ENCODE peak calls at places on chromosome 15, in nine cellular contexts. I, K, C, J, U, A, G, M and S are unnamed samples.

GRCh38 chr15:97030251-97030650 is 699.8 kb downstream of the NR2F2 start:
- DNase-seq in K (no peak), G (no peak), A (no peak), J (no peak), I (no peak), C (no peak), M (no peak), U (no peak), S (no peak)

GRCh38 chr15:39819449-39820016 is 36.9 kb upstream of the FSIP1 start:
- DNase-seq in M (no peak), U (no peak), C (no peak), G (no peak), I (no peak), J (no peak), K (no peak), A (no peak), S (no peak)

GRCh38 chr15:97623091-97623661 is 337.3 kb upstream of the ARRDC4 start:
- DNase-seq in G (no peak), J (no peak), M (no peak), C (no peak), I (no peak), U (no peak), A (no peak), K (no peak), S (no peak)

GRCh38 chr15:95405447-95405846 is 925.1 kb upstream of the NR2F2 start:
- DNase-seq in C (no peak), J (no peak), G (peak), I (no peak), A (no peak), M (no peak), K (no peak), U (no peak), S (no peak)

GRCh38 chr15:62287066-62287857 is 122.2 kb upstream of the C2CD4B start:
- DNase-seq in I (no peak), C (no peak), J (no peak), K (no peak), G (no peak), A (no peak), U (no peak), M (no peak), S (no peak)

GRCh38 chr15:60362318-60363023 is 35.3 kb downstream of the ANXA2 start:
- DNase-seq in C (peak), I (no peak), K (no peak), J (no peak), M (no peak), G (no peak), A (no peak), U (no peak), S (peak)

GRCh38 chr15:52241489-52241888 is 50.3 kb upstream of the GNB5 start:
- DNase-seq in U (no peak), G (no peak), I (no peak), K (no peak), J (no peak), C (no peak), A (no peak), M (no peak), S (no peak)

GRCh38 chr15:40487816-40488682 is 17.3 kb downstream of the CHST14 start:
- DNase-seq in A (no peak), G (no peak), M (no peak), U (no peak), K (no peak), I (no peak), J (no peak), C (no peak), S (no peak)

GRCh38 chr15:38672814-38673292 is 108.2 kb upstream of the RASGRP1 start:
- DNase-seq in A (peak), M (no peak), K (no peak), U (no peak), G (no peak), C (no peak), I (peak), J (no peak), S (no peak)

GRCh38 chr15:60006808-60007346 is 2.8 kb downstream of the FOXB1 start:
- DNase-seq in J (no peak), M (no peak), A (no peak), G (no peak), U (no peak), I (no peak), C (no peak), K (no peak), S (no peak)

GRCh38 chr15:69926011-69926410 is 171.7 kb downstream of the TLE3 start:
- DNase-seq in A (no peak), G (no peak), M (no peak), J (no peak), U (no peak), I (no peak), C (no peak), K (no peak), S (no peak)

GRCh38 chr15:62979252-62979651 is 63.3 kb upstream of the TPM1 start:
- DNase-seq in U (no peak), I (no peak), M (no peak), J (no peak), A (no peak), K (no peak), C (no peak), G (no peak), S (no peak)

GRCh38 chr15:29805043-29805707 is 17.1 kb downstream of the TJP1 start:
- DNase-seq in G (no peak), K (no peak), I (no peak), A (no peak), U (no peak), M (no peak), C (no peak), J (peak), S (no peak)

GRCh38 chr15:85120351-85121113 is 138.9 kb downstream of the PDE8A start:
- DNase-seq in M (no peak), U (no peak), A (no peak), G (no peak), J (no peak), K (no peak), C (no peak), I (no peak), S (no peak)

GRCh38 chr15:41559489-41560177 is 621 bp downstream of the TYRO3 start:
- DNase-seq in K (no peak), J (peak), U (no peak), C (no peak), M (no peak), A (peak), I (no peak), G (peak), S (peak)

GRCh38 chr15:92638709-92639365 is 16.7 kb downstream of the FAM174B start:
- DNase-seq in G (peak), U (peak), K (no peak), I (no peak), C (no peak), M (no peak), J (peak), A (peak), S (no peak)

GRCh38 chr15:60673918-60674558 is 195.1 kb upstream of the ICE2 start:
- DNase-seq in K (peak), U (no peak), J (peak), C (peak), M (peak), I (no peak), A (no peak), G (peak), S (peak)

GRCh38 chr15:31327674-31328424 is 1.2 kb downstream of the KLF13 start:
- DNase-seq in G (peak), C (peak), J (peak), U (no peak), A (peak), K (peak), M (peak), I (peak), S (peak)

GRCh38 chr15:68642491-68642845 is 63.7 kb downstream of the CORO2B start:
- DNase-seq in I (no peak), U (peak), K (no peak), G (peak), J (no peak), M (peak), C (no peak), A (peak), S (no peak)

GRCh38 chr15:43776718-43777292 is at the start of gene ELL3:
- DNase-seq in J (peak), U (peak), I (peak), M (peak), A (peak), C (peak), K (peak), G (peak), S (peak)

GRCh38 chr15:68962464-68962863 is 32.1 kb downstream of the SPESP1 start:
- DNase-seq in J (no peak), G (no peak), C (no peak), M (no peak), K (no peak), A (no peak), I (no peak), U (no peak), S (no peak)

GRCh38 chr15:83160741-83161140 is 46.9 kb downstream of the HDGFL3 start:
- DNase-seq in K (no peak), U (no peak), M (no peak), C (no peak), I (no peak), J (no peak), A (no peak), G (no peak), S (no peak)

GRCh38 chr15:72231066-72231846 is at the start of gene PKM:
- DNase-seq in C (peak), G (peak), K (peak), J (peak), I (peak), U (peak), M (peak), A (peak), S (peak)
- TF ChIP-seq POLR2A in C (peak), G (peak), K (peak), J (peak), I (peak), U (peak), M (peak), A (peak), S (peak)

GRCh38 chr15:90988249-90988648 is 6.1 kb downstream of the PRC1 start:
- DNase-seq in G (no peak), K (no peak), I (no peak), U (no peak), J (no peak), M (no peak), C (no peak), A (no peak), S (peak)

GRCh38 chr15:90989040-90989768 is 5.1 kb downstream of the PRC1 start:
- DNase-seq in U (no peak), M (no peak), K (no peak), A (no peak), C (no peak), I (no peak), G (no peak), J (no peak), S (no peak)

GRCh38 chr15:90990446-90990845 is 3.9 kb downstream of the PRC1 start:
- DNase-seq in G (no peak), C (no peak), A (no peak), K (no peak), M (no peak), J (no peak), U (no peak), I (no peak), S (no peak)

GRCh38 chr15:90986790-90987507 is 7.4 kb downstream of the PRC1 start:
- DNase-seq in J (no peak), C (no peak), A (no peak), G (no peak), I (no peak), U (no peak), M (no peak), K (no peak), S (peak)

DNA sequence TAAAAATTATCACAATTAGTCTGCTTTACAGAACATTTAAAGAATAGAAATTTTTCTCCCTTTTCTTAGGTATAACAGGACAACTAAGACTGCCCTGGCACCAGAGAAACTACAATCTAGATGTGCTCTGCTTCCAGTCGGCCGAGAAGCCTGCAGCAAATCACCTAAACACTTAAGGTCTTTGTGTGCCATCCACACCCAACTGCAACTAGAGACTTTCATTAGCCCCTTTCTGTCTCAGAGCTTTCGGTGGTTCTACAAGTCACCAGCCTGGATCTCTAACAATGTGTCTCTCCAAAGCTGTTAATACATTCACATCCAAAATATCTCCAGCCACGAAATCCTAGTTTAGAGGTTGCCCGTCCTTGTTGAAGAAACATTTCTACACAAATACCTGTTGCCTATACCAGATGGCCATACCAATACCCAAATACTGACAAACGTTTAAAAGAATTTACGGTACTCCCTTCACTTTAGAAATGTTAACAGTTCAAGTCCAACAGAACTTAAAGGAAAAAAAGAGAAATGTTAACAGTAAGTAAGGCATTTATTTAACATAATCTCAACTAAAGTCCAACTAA is 6.7 kb downstream of the PRC1 start:
- DNase-seq in M (no peak), C (no peak), I (no peak), K (no peak), U (no peak), J (no peak), G (no peak), A (no peak), S (no peak)
- TF ChIP-seq POLR2A in M (no peak), C (no peak), I (no peak), K (no peak), U (no peak), J (no peak), G (no peak), A (no peak), S (no peak)

GRCh38 chr15:72222433-72222832 is 8.6 kb downstream of the PKM start:
- DNase-seq in K (peak), C (peak), J (no peak), G (no peak), M (peak), U (peak), A (no peak), I (no peak), S (no peak)
- TF ChIP-seq POLR2A in K (no peak), C (no peak), J (no peak), G (no peak), M (no peak), U (no peak), A (no peak), I (no peak), S (no peak)

GRCh38 chr15:90998737-90999136 is 4.4 kb upstream of the PRC1 start:
- DNase-seq in A (no peak), M (no peak), I (no peak), K (no peak), C (no peak), G (no peak), U (no peak), J (no peak), S (no peak)
- TF ChIP-seq POLR2A in A (no peak), M (no peak), I (no peak), K (no peak), C (no peak), G (no peak), U (no peak), J (no peak), S (no peak)

GRCh38 chr15:89777821-89778380 is 1.8 kb downstream of the MESP2 start:
- DNase-seq in C (no peak), J (peak), A (peak), G (no peak), I (no peak), U (no peak), M (no peak), K (no peak), S (no peak)

GRCh38 chr15:89777073-89777820 is 1.1 kb downstream of the MESP2 start:
- DNase-seq in C (no peak), M (no peak), G (no peak), U (no peak), A (peak), I (no peak), K (no peak), J (no peak), S (no peak)

GRCh38 chr15:89774492-89774891 is 1.6 kb upstream of the MESP2 start:
- DNase-seq in C (no peak), J (no peak), A (peak), K (no peak), G (no peak), I (no peak), M (no peak), U (no peak), S (no peak)

GRCh38 chr15:89775815-89776214 is 317 bp upstream of the MESP2 start:
- DNase-seq in K (no peak), C (no peak), J (no peak), G (no peak), U (no peak), I (no peak), A (peak), M (no peak), S (no peak)

DNA sequence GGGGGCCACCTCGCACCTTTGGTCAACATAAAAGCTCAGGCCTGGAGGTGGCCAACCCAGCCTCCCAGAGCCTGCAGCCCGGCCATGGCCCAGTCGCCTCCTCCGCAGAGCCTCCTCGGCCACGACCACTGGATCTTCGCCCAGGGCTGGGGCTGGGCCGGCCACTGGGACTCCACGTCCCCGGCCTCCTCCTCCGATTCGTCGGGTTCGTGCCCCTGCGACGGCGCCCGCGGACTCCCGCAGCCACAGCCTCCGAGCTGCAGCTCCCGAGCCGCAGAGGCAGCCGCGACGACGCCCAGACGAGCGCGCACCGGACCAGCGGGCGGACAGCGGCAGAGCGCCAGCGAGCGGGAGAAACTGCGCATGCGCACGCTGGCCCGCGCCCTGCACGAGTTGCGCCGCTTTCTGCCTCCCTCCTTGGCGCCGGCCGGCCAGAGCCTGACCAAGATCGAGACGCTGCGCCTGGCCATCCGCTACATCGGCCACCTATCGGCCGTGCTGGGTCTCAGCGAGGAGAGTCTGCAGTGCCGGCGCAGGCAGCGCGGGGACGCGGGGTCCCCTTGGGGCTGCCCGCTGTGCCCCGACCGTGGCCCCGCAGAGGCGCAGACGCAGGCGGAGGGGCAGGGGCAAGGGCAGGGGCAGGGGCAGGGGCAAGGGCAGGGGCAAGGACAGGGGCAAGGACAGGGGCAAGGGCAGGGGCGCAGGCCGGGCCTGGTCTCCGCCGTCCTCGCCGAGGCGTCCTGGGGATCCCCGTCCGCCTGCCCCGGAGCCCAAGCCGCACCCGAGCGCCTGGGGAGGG is at the start of gene MESP2:
- DNase-seq in M (peak), K (peak), I (peak), G (peak), J (peak), C (peak), A (peak), U (peak), S (peak)
- TF ChIP-seq POLR2A in M (no peak), K (no peak), I (no peak), G (no peak), J (no peak), C (peak), A (no peak), U (no peak), S (no peak)

GRCh38 chr15:66293085-66293418 is 316 bp upstream of the DIS3L start:
- DNase-seq in J (no peak), K (no peak), I (no peak), C (no peak), G (no peak), M (no peak), A (no peak), U (no peak), S (no peak)

GRCh38 chr15:66292261-66293084 is 895 bp upstream of the DIS3L start:
- DNase-seq in G (no peak), M (no peak), I (no peak), K (no peak), U (no peak), A (no peak), C (no peak), J (peak), S (peak)

GRCh38 chr15:66294932-66295235 is 1.5 kb downstream of the DIS3L start:
- DNase-seq in I (no peak), G (no peak), M (no peak), K (no peak), C (peak), U (no peak), A (no peak), J (no peak), S (no peak)

GRCh38 chr15:66294157-66294931 is 976 bp downstream of the DIS3L start:
- DNase-seq in J (peak), A (no peak), K (no peak), G (no peak), I (no peak), U (no peak), M (no peak), C (peak), S (peak)

DNA sequence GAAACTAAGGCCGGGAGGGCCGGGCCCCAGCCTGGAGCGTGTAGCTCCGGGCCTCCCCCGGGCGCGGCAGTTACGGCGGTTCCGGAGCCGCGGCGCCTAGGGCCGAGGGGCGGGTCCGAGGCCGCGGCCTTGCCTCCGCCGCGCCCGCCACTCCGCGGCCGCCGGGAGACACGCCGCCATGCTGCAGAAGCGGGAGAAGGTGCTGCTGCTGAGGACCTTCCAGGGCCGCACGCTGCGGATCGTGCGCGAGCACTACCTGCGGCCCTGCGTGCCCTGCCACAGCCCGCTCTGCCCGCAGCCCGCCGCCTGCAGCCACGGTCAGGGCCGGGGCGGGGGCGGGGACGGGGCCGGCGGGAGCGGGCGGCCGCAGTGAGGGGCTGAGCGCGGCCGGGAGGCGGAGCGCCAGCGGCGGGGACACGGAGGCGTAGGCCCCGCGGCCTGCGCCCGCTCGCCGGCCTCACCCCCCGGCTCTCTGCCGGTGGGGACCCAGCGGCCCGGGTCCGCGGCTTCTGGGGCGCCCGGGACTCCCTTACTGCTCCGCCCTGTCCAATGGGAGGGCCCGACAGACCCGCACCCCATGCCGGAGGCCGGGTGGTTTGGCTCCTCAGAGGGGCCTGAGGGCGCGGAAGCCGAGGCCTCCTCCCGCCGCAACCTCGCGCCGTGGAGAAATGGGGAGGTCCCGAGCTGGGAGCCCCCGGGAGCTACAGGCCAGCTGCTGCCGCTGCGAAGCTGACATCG is at the start of gene DIS3L:
- DNase-seq in I (peak), A (peak), U (no peak), K (peak), J (peak), M (peak), C (peak), G (peak), S (peak)
- TF ChIP-seq POLR2A in I (peak), A (no peak), U (no peak), K (no peak), J (peak), M (no peak), C (peak), G (no peak), S (peak)

GRCh38 chr15:74442604-74443003 is 8.8 kb upstream of the SEMA7A start:
- DNase-seq in U (no peak), C (no peak), G (no peak), A (peak), K (no peak), I (no peak), J (no peak), M (no peak), S (no peak)
- TF ChIP-seq POLR2A in U (no peak), C (no peak), G (no peak), A (no peak), K (no peak), I (no peak), J (no peak), M (no peak), S (no peak)